ENCODE peak calls at places on chromosome 20, in five cellular contexts. One of them, this sample, is unnamed.
A peak's percentile ranks its signal among the peaks of the same experiment; 100 is the strongest.

GRCh38 chr20:53926428-53927028 is 143.9 kb downstream of the BCAS1 start:
- DNase-seq in mesendoderm: peak; percentile 45
- DNase-seq in cardiac muscle cell: no peak
- DNase-seq in pancreas: no peak
- DNase-seq in MM.1S: no peak
- DNase-seq in this sample: no peak

GRCh38 chr20:50844430-50845100 is 49.7 kb downstream of the BCAS4 start:
- DNase-seq in mesendoderm: no peak
- DNase-seq in pancreas: no peak
- DNase-seq in MM.1S: no peak
- DNase-seq in cardiac muscle cell: no peak
- DNase-seq in this sample: no peak

GRCh38 chr20:10357974-10358373 is 76.0 kb downstream of the MKKS start:
- DNase-seq in MM.1S: no peak
- DNase-seq in pancreas: no peak
- DNase-seq in cardiac muscle cell: no peak
- DNase-seq in mesendoderm: peak; percentile 18
- DNase-seq in this sample: no peak

GRCh38 chr20:14617123-14617522 is 279.7 kb upstream of the FLRT3 start:
- DNase-seq in mesendoderm: no peak
- DNase-seq in pancreas: no peak
- DNase-seq in cardiac muscle cell: no peak
- DNase-seq in MM.1S: no peak
- DNase-seq in this sample: no peak

GRCh38 chr20:56422131-56422823 is 10.2 kb downstream of the CASS4 start:
- DNase-seq in pancreas: no peak
- DNase-seq in mesendoderm: no peak
- DNase-seq in cardiac muscle cell: no peak
- DNase-seq in MM.1S: no peak
- DNase-seq in this sample: no peak

GRCh38 chr20:39072653-39073052 is 110.5 kb downstream of the DHX35 start:
- DNase-seq in MM.1S: no peak
- DNase-seq in pancreas: no peak
- DNase-seq in mesendoderm: no peak
- DNase-seq in cardiac muscle cell: no peak
- DNase-seq in this sample: no peak

GRCh38 chr20:62550087-62550565 is 74.3 kb upstream of the GATA5 start:
- DNase-seq in mesendoderm: peak; percentile 31
- DNase-seq in cardiac muscle cell: peak; percentile 94
- DNase-seq in MM.1S: no peak
- DNase-seq in pancreas: no peak
- DNase-seq in this sample: no peak

GRCh38 chr20:32681175-32682084 is 7.7 kb upstream of the C20orf203 start:
- DNase-seq in MM.1S: peak; percentile 95
- DNase-seq in pancreas: no peak
- DNase-seq in mesendoderm: peak; percentile 89
- DNase-seq in cardiac muscle cell: peak; percentile 73
- DNase-seq in this sample: peak; percentile 86

GRCh38 chr20:34129518-34130162 is 17.6 kb upstream of the EIF2S2 start:
- DNase-seq in MM.1S: peak; percentile 72
- DNase-seq in mesendoderm: peak; percentile 84
- DNase-seq in pancreas: peak; percentile 65
- DNase-seq in cardiac muscle cell: peak; percentile 83
- DNase-seq in this sample: peak; percentile 86

GRCh38 chr20:45174434-45175364 is at the start of gene PI3:
- DNase-seq in pancreas: no peak
- DNase-seq in mesendoderm: no peak
- DNase-seq in cardiac muscle cell: no peak
- DNase-seq in MM.1S: no peak
- DNase-seq in this sample: no peak

GRCh38 chr20:10553326-10553984 is 118.3 kb downstream of the SLX4IP start:
- DNase-seq in cardiac muscle cell: peak; percentile 73
- DNase-seq in pancreas: no peak
- DNase-seq in mesendoderm: peak; percentile 78
- DNase-seq in MM.1S: peak; percentile 67
- DNase-seq in this sample: peak; percentile 36

GRCh38 chr20:25574411-25574810 is 10.9 kb downstream of the NINL start:
- DNase-seq in mesendoderm: peak; percentile 73
- DNase-seq in MM.1S: no peak
- DNase-seq in pancreas: no peak
- DNase-seq in cardiac muscle cell: no peak
- DNase-seq in this sample: peak; percentile 62

GRCh38 chr20:62952373-62953166 is at the start of gene SLC17A9:
- DNase-seq in MM.1S: peak; percentile 10
- DNase-seq in pancreas: peak; percentile 80
- DNase-seq in cardiac muscle cell: peak; percentile 30
- DNase-seq in mesendoderm: peak; percentile 87
- DNase-seq in this sample: peak; percentile 96

GRCh38 chr20:23203951-23204730 is 118.0 kb upstream of the CD93 start:
- DNase-seq in pancreas: no peak
- DNase-seq in cardiac muscle cell: no peak
- DNase-seq in MM.1S: no peak
- DNase-seq in mesendoderm: no peak
- DNase-seq in this sample: no peak

GRCh38 chr20:31606678-31606927 is 1.5 kb downstream of the ID1 start:
- DNase-seq in cardiac muscle cell: no peak
- DNase-seq in pancreas: no peak
- DNase-seq in mesendoderm: no peak
- DNase-seq in MM.1S: no peak
- DNase-seq in this sample: no peak

GRCh38 chr20:62040381-62040922 is 25.2 kb downstream of the TAF4 start:
- DNase-seq in MM.1S: no peak
- DNase-seq in cardiac muscle cell: no peak
- DNase-seq in pancreas: no peak
- DNase-seq in mesendoderm: no peak
- DNase-seq in this sample: peak; percentile 24

GRCh38 chr20:10733122-10733521 is 59.3 kb upstream of the JAG1 start:
- DNase-seq in pancreas: no peak
- DNase-seq in MM.1S: no peak
- DNase-seq in cardiac muscle cell: no peak
- DNase-seq in mesendoderm: no peak
- DNase-seq in this sample: no peak

GRCh38 chr20:44291754-44292153 is 19.2 kb downstream of the FITM2 start:
- DNase-seq in pancreas: no peak
- DNase-seq in mesendoderm: peak; percentile 19
- DNase-seq in MM.1S: no peak
- DNase-seq in cardiac muscle cell: no peak
- DNase-seq in this sample: no peak

GRCh38 chr20:53957421-53958172 is 112.8 kb downstream of the BCAS1 start:
- DNase-seq in MM.1S: no peak
- DNase-seq in pancreas: no peak
- DNase-seq in mesendoderm: no peak
- DNase-seq in cardiac muscle cell: no peak
- DNase-seq in this sample: no peak

GRCh38 chr20:8414611-8415274 is 282.7 kb downstream of the PLCB1 start:
- DNase-seq in pancreas: no peak
- DNase-seq in MM.1S: no peak
- DNase-seq in mesendoderm: no peak
- DNase-seq in cardiac muscle cell: no peak
- DNase-seq in this sample: no peak

DNA sequence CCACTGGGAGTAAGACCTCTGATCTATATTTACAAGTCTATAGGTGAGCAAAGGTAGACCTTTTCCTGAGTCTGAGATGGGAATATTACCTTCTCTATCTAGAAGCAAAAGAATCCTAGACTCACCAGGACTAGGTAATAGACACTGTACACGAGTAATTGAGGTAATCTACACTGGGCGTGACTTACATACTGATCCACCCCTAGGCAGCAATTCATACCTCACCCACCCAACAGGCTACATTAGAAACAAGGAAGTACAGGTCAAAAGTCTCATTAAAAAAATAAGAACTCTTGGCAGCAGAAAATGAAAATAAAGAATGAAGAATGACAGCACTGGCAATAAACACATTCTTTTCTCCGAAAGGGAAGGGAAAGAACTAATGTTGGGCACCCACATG is 7.6 kb downstream of the CSNK2A1 start:
- DNase-seq in pancreas: no peak
- DNase-seq in MM.1S: no peak
- DNase-seq in cardiac muscle cell: no peak
- DNase-seq in mesendoderm: no peak
- DNase-seq in this sample: no peak
- H3K4me3 ChIP-seq in pancreas: no peak overlapping the region
- H3K4me3 ChIP-seq in MM.1S: no peak overlapping the region
- H3K4me3 ChIP-seq in cardiac muscle cell: no peak overlapping the region
- H3K4me3 ChIP-seq in mesendoderm: no peak overlapping the region
- H3K4me3 ChIP-seq in this sample: no peak overlapping the region

GRCh38 chr20:37352611-37352980 is 6.7 kb downstream of the SRC start:
- DNase-seq in MM.1S: no peak
- DNase-seq in mesendoderm: no peak
- DNase-seq in cardiac muscle cell: no peak
- DNase-seq in pancreas: no peak
- DNase-seq in this sample: no peak
- H3K36me3 ChIP-seq in MM.1S: no peaks in the 10 kb centered on the region
- H3K36me3 ChIP-seq in mesendoderm: no peaks in the 10 kb centered on the region
- H3K36me3 ChIP-seq in cardiac muscle cell: no peaks in the 10 kb centered on the region
- H3K36me3 ChIP-seq in pancreas: no peaks in the 10 kb centered on the region
- H3K36me3 ChIP-seq in this sample: peaks cover 4% of the 10 kb centered on the region

GRCh38 chr20:47231382-47232042 is 125.0 kb downstream of the ZMYND8 start:
- DNase-seq in pancreas: no peak
- DNase-seq in cardiac muscle cell: no peak
- DNase-seq in MM.1S: no peak
- DNase-seq in mesendoderm: no peak
- DNase-seq in this sample: no peak

GRCh38 chr20:47235111-47235510 is 121.4 kb downstream of the ZMYND8 start:
- DNase-seq in pancreas: no peak
- DNase-seq in MM.1S: no peak
- DNase-seq in mesendoderm: no peak
- DNase-seq in cardiac muscle cell: no peak
- DNase-seq in this sample: no peak

GRCh38 chr20:47232518-47232917 is 124.0 kb downstream of the ZMYND8 start:
- DNase-seq in pancreas: no peak
- DNase-seq in MM.1S: no peak
- DNase-seq in cardiac muscle cell: no peak
- DNase-seq in mesendoderm: no peak
- DNase-seq in this sample: no peak

GRCh38 chr20:47235853-47236638 is 120.5 kb downstream of the ZMYND8 start:
- DNase-seq in pancreas: peak; percentile 58
- DNase-seq in cardiac muscle cell: no peak
- DNase-seq in MM.1S: no peak
- DNase-seq in mesendoderm: no peak
- DNase-seq in this sample: no peak

GRCh38 chr20:47233333-47234188 is 122.9 kb downstream of the ZMYND8 start:
- DNase-seq in mesendoderm: no peak
- DNase-seq in pancreas: no peak
- DNase-seq in cardiac muscle cell: no peak
- DNase-seq in MM.1S: no peak
- DNase-seq in this sample: no peak
- H3K27me3 ChIP-seq in mesendoderm: no peaks in the 10 kb centered on the region
- H3K27me3 ChIP-seq in pancreas: no peaks in the 10 kb centered on the region
- H3K27me3 ChIP-seq in cardiac muscle cell: no peaks in the 10 kb centered on the region
- H3K27me3 ChIP-seq in MM.1S: no peaks in the 10 kb centered on the region
- H3K27me3 ChIP-seq in this sample: no peaks in the 10 kb centered on the region

DNA sequence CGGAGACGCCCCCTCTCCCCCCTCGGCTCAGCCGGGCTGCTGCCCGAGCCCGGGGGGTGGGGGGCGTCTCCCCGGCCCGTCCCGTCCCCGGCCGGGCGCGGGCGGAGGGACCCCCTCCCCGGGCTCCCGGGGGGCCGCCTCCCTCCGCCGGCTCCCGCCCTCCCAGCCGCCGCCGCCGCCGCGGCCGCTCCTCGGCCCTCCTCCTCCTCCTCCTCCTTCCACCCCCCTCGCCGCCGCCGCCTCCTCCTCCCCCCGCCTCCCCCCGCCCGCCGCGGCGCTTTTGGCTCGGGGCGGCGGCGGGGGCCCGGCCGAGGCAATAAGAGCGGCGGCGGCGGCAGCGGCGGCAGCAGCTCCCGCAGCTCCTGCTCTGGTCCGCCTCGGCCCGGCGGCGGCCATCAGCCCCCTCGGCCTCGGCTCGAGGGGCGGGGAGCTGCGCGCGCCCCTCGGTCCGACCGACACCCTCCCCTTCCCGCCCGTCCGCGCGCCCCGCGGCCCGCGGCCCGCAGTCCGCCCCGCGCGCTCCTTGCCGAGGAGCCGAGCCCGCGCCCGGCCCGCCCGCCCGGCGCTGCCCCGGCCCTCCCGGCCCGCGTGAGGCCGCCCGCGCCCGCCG is 38.7 kb downstream of the GNAS start:
- DNase-seq in MM.1S: peak; percentile 70
- DNase-seq in mesendoderm: peak; percentile 81
- DNase-seq in cardiac muscle cell: peak; percentile 87
- DNase-seq in pancreas: peak; percentile 86
- DNase-seq in this sample: peak; percentile 94
- H3K4me3 ChIP-seq in MM.1S: peak overlapping the region; percentile 60
- H3K4me3 ChIP-seq in mesendoderm: no peak overlapping the region
- H3K4me3 ChIP-seq in cardiac muscle cell: peak overlapping the region; percentile 95
- H3K4me3 ChIP-seq in pancreas: peak overlapping the region; percentile 57
- H3K4me3 ChIP-seq in this sample: peak overlapping the region; percentile 86

This sample was measured in H7.